ENCODE peak calls at places on chromosomes 7 and 10, in ten cellular contexts. One of them, this sample, is unnamed.

GRCh38 chr10:13003004-13003403 is 1.5 kb upstream of the CCDC3 start:
- DNase-seq in AG08395: no peak
- DNase-seq in Jurkat, Clone E6-1: no peak
- DNase-seq in astrocyte of the spinal cord: no peak
- DNase-seq in cardiac muscle cell: no peak
- DNase-seq in stimulated activated CD8-positive, alpha-beta memory T cell treated with anti-CD3 and anti-CD28 coated beads, Interleukin-4, amount 100 ng/mL, for 24 hours: no peak
- DNase-seq in ACHN: no peak
- DNase-seq in AG04449: no peak
- DNase-seq in LoVo: no peak
- DNase-seq in germinal center: no peak
- DNase-seq in this sample: no peak

GRCh38 chr7:1979591-1980560 is 252.9 kb downstream of the MAD1L1 start:
- DNase-seq in LoVo: no peak
- DNase-seq in germinal center: peak; percentile 92
- DNase-seq in AG08395: no peak
- DNase-seq in Jurkat, Clone E6-1: no peak
- DNase-seq in AG04449: no peak
- DNase-seq in cardiac muscle cell: no peak
- DNase-seq in astrocyte of the spinal cord: no peak
- DNase-seq in stimulated activated CD8-positive, alpha-beta memory T cell treated with anti-CD3 and anti-CD28 coated beads, Interleukin-4, amount 100 ng/mL, for 24 hours: no peak
- DNase-seq in ACHN: no peak
- DNase-seq in this sample: no peak

GRCh38 chr7:106486331-106486730 is 174.6 kb downstream of the CCDC71L start:
- DNase-seq in Jurkat, Clone E6-1: no peak
- DNase-seq in stimulated activated CD8-positive, alpha-beta memory T cell treated with anti-CD3 and anti-CD28 coated beads, Interleukin-4, amount 100 ng/mL, for 24 hours: no peak
- DNase-seq in ACHN: peak; percentile 95
- DNase-seq in LoVo: no peak
- DNase-seq in germinal center: no peak
- DNase-seq in astrocyte of the spinal cord: peak; percentile 59
- DNase-seq in AG08395: peak; percentile 62
- DNase-seq in cardiac muscle cell: no peak
- DNase-seq in AG04449: no peak
- DNase-seq in this sample: no peak

GRCh38 chr10:103510046-103510685 is 16.7 kb downstream of the NEURL1 start:
- DNase-seq in LoVo: no peak
- DNase-seq in cardiac muscle cell: no peak
- DNase-seq in germinal center: no peak
- DNase-seq in AG08395: no peak
- DNase-seq in AG04449: no peak
- DNase-seq in ACHN: no peak
- DNase-seq in Jurkat, Clone E6-1: no peak
- DNase-seq in astrocyte of the spinal cord: no peak
- DNase-seq in stimulated activated CD8-positive, alpha-beta memory T cell treated with anti-CD3 and anti-CD28 coated beads, Interleukin-4, amount 100 ng/mL, for 24 hours: no peak
- DNase-seq in this sample: no peak

GRCh38 chr10:75971402-75972211 is 540.2 kb downstream of the LRMDA start:
- DNase-seq in astrocyte of the spinal cord: peak; percentile 88
- DNase-seq in ACHN: no peak
- DNase-seq in germinal center: no peak
- DNase-seq in cardiac muscle cell: no peak
- DNase-seq in Jurkat, Clone E6-1: peak; percentile 9
- DNase-seq in AG08395: peak; percentile 68
- DNase-seq in AG04449: no peak
- DNase-seq in LoVo: no peak
- DNase-seq in stimulated activated CD8-positive, alpha-beta memory T cell treated with anti-CD3 and anti-CD28 coated beads, Interleukin-4, amount 100 ng/mL, for 24 hours: no peak
- DNase-seq in this sample: no peak

GRCh38 chr7:101527844-101528667 is 101.0 kb downstream of the MYL10 start:
- DNase-seq in AG08395: peak; percentile 48
- DNase-seq in AG04449: no peak
- DNase-seq in LoVo: no peak
- DNase-seq in cardiac muscle cell: no peak
- DNase-seq in astrocyte of the spinal cord: no peak
- DNase-seq in stimulated activated CD8-positive, alpha-beta memory T cell treated with anti-CD3 and anti-CD28 coated beads, Interleukin-4, amount 100 ng/mL, for 24 hours: no peak
- DNase-seq in germinal center: no peak
- DNase-seq in Jurkat, Clone E6-1: no peak
- DNase-seq in ACHN: no peak
- DNase-seq in this sample: no peak

GRCh38 chr7:110347091-110347490 is 743.8 kb upstream of the LRRN3 start:
- DNase-seq in astrocyte of the spinal cord: no peak
- DNase-seq in ACHN: no peak
- DNase-seq in germinal center: no peak
- DNase-seq in stimulated activated CD8-positive, alpha-beta memory T cell treated with anti-CD3 and anti-CD28 coated beads, Interleukin-4, amount 100 ng/mL, for 24 hours: no peak
- DNase-seq in AG04449: no peak
- DNase-seq in LoVo: no peak
- DNase-seq in cardiac muscle cell: no peak
- DNase-seq in Jurkat, Clone E6-1: no peak
- DNase-seq in AG08395: no peak
- DNase-seq in this sample: no peak

GRCh38 chr7:3277604-3278572 is 23.2 kb upstream of the SDK1 start:
- DNase-seq in cardiac muscle cell: no peak
- DNase-seq in LoVo: no peak
- DNase-seq in AG08395: no peak
- DNase-seq in stimulated activated CD8-positive, alpha-beta memory T cell treated with anti-CD3 and anti-CD28 coated beads, Interleukin-4, amount 100 ng/mL, for 24 hours: no peak
- DNase-seq in Jurkat, Clone E6-1: no peak
- DNase-seq in astrocyte of the spinal cord: no peak
- DNase-seq in germinal center: no peak
- DNase-seq in AG04449: no peak
- DNase-seq in ACHN: no peak
- DNase-seq in this sample: no peak

GRCh38 chr10:5406918-5407317 is 2.3 kb upstream of the TUBAL3 start:
- DNase-seq in AG04449: no peak
- DNase-seq in Jurkat, Clone E6-1: no peak
- DNase-seq in LoVo: no peak
- DNase-seq in cardiac muscle cell: no peak
- DNase-seq in germinal center: no peak
- DNase-seq in astrocyte of the spinal cord: no peak
- DNase-seq in AG08395: no peak
- DNase-seq in ACHN: no peak
- DNase-seq in stimulated activated CD8-positive, alpha-beta memory T cell treated with anti-CD3 and anti-CD28 coated beads, Interleukin-4, amount 100 ng/mL, for 24 hours: no peak
- DNase-seq in this sample: no peak

GRCh38 chr10:28217848-28218247 is 85.0 kb downstream of the MPP7 start:
- DNase-seq in germinal center: no peak
- DNase-seq in LoVo: peak; percentile 25
- DNase-seq in Jurkat, Clone E6-1: peak; percentile 5
- DNase-seq in cardiac muscle cell: no peak
- DNase-seq in AG04449: peak; percentile 84
- DNase-seq in stimulated activated CD8-positive, alpha-beta memory T cell treated with anti-CD3 and anti-CD28 coated beads, Interleukin-4, amount 100 ng/mL, for 24 hours: no peak
- DNase-seq in astrocyte of the spinal cord: peak; percentile 87
- DNase-seq in AG08395: peak; percentile 74
- DNase-seq in ACHN: no peak
- DNase-seq in this sample: no peak

GRCh38 chr10:63711361-63711760 is 190.2 kb downstream of the REEP3 start:
- DNase-seq in stimulated activated CD8-positive, alpha-beta memory T cell treated with anti-CD3 and anti-CD28 coated beads, Interleukin-4, amount 100 ng/mL, for 24 hours: no peak
- DNase-seq in LoVo: no peak
- DNase-seq in Jurkat, Clone E6-1: no peak
- DNase-seq in ACHN: no peak
- DNase-seq in astrocyte of the spinal cord: peak; percentile 51
- DNase-seq in cardiac muscle cell: no peak
- DNase-seq in germinal center: no peak
- DNase-seq in AG04449: no peak
- DNase-seq in AG08395: no peak
- DNase-seq in this sample: no peak

GRCh38 chr10:42952358-42952757 is 124.5 kb upstream of the RET start:
- DNase-seq in stimulated activated CD8-positive, alpha-beta memory T cell treated with anti-CD3 and anti-CD28 coated beads, Interleukin-4, amount 100 ng/mL, for 24 hours: no peak
- DNase-seq in Jurkat, Clone E6-1: no peak
- DNase-seq in AG08395: peak; percentile 53
- DNase-seq in LoVo: no peak
- DNase-seq in astrocyte of the spinal cord: no peak
- DNase-seq in germinal center: no peak
- DNase-seq in cardiac muscle cell: peak; percentile 54
- DNase-seq in AG04449: no peak
- DNase-seq in ACHN: peak; percentile 67
- DNase-seq in this sample: peak; percentile 51

GRCh38 chr7:67760971-67761370 is 764.3 kb downstream of the TYW1 start:
- DNase-seq in astrocyte of the spinal cord: no peak
- DNase-seq in AG04449: no peak
- DNase-seq in AG08395: no peak
- DNase-seq in Jurkat, Clone E6-1: no peak
- DNase-seq in LoVo: no peak
- DNase-seq in stimulated activated CD8-positive, alpha-beta memory T cell treated with anti-CD3 and anti-CD28 coated beads, Interleukin-4, amount 100 ng/mL, for 24 hours: no peak
- DNase-seq in cardiac muscle cell: no peak
- DNase-seq in ACHN: no peak
- DNase-seq in germinal center: no peak
- DNase-seq in this sample: no peak

GRCh38 chr7:90232440-90232839 is 12.5 kb upstream of the CFAP69 start:
- DNase-seq in Jurkat, Clone E6-1: no peak
- DNase-seq in germinal center: no peak
- DNase-seq in ACHN: no peak
- DNase-seq in LoVo: no peak
- DNase-seq in astrocyte of the spinal cord: no peak
- DNase-seq in AG04449: no peak
- DNase-seq in cardiac muscle cell: no peak
- DNase-seq in stimulated activated CD8-positive, alpha-beta memory T cell treated with anti-CD3 and anti-CD28 coated beads, Interleukin-4, amount 100 ng/mL, for 24 hours: no peak
- DNase-seq in AG08395: no peak
- DNase-seq in this sample: no peak

This sample was measured in PC-9.